ENCODE peak calls at places on chromosomes 7 and 10, in seven cellular contexts. N is HT1080; F is NCI-H1105 treated with DMSO at 0.1 percent for 48 hours; K is activated naive CD4-positive, alpha-beta T cell; C is GM12865; E is Karpas-422; G is stimulated activated CD8-positive, alpha-beta memory T cell treated with anti-CD3 and anti-CD28 coated beads, Interleukin-4, amount 100 ng/mL, for 24 hours. J is an unnamed sample.

GRCh38 chr7:78284945-78285344 is 486.4 kb downstream of the PHTF2 start:
- DNase-seq in N (no peak), F (no peak), K (no peak), C (no peak), E (no peak), G (no peak), J (no peak)

GRCh38 chr7:18831943-18832342 is 285.5 kb downstream of the TWIST1 start:
- DNase-seq in N (no peak), F (no peak), K (no peak), C (no peak), E (no peak), G (no peak), J (no peak)

GRCh38 chr10:29658984-29659769 is 24.4 kb upstream of the SVIL start:
- DNase-seq in N (peak; percentile 100), F (no peak), K (peak; percentile 7), C (peak; percentile 88), E (no peak), G (peak; percentile 28), J (peak; percentile 33)

GRCh38 chr10:17510242-17510908 is 56.0 kb upstream of the ST8SIA6 start:
- DNase-seq in N (no peak), F (no peak), K (no peak), C (peak; percentile 85), E (no peak), G (no peak), J (no peak)

GRCh38 chr7:7408001-7408770 is 127.5 kb downstream of the COL28A1 start:
- DNase-seq in N (no peak), F (no peak), K (no peak), C (no peak), E (no peak), G (no peak), J (no peak)

GRCh38 chr10:77566228-77566627 is 71.4 kb downstream of the KCNMA1 start:
- DNase-seq in N (no peak), F (no peak), K (no peak), C (no peak), E (peak; percentile 64), G (no peak), J (no peak)

GRCh38 chr10:680745-681144 is 8.7 kb downstream of the DIP2C start:
- DNase-seq in N (no peak), F (no peak), K (no peak), C (no peak), E (no peak), G (no peak), J (no peak)

GRCh38 chr7:66303454-66304160 is 98.5 kb downstream of the TPST1 start:
- DNase-seq in N (no peak), F (no peak), K (no peak), C (no peak), E (no peak), G (no peak), J (no peak)

GRCh38 chr7:128164061-128164954 is 76.8 kb upstream of the LEP start:
- DNase-seq in N (peak; percentile 98), F (no peak), K (no peak), C (no peak), E (no peak), G (no peak), J (no peak)

GRCh38 chr7:5670173-5670933 is 111.1 kb downstream of the RNF216 start:
- DNase-seq in N (peak; percentile 31), F (no peak), K (no peak), C (no peak), E (peak; percentile 68), G (no peak), J (no peak)

GRCh38 chr7:47852330-47853245 is 95.7 kb downstream of the PKD1L1 start:
- DNase-seq in N (no peak), F (no peak), K (no peak), C (peak; percentile 13), E (peak; percentile 65), G (no peak), J (no peak)

GRCh38 chr10:73053275-73053674 is 43.4 kb downstream of the P4HA1 start:
- DNase-seq in N (no peak), F (no peak), K (no peak), C (no peak), E (no peak), G (no peak), J (no peak)

GRCh38 chr10:70432561-70433263 is 8.8 kb downstream of the NODAL start:
- DNase-seq in N (no peak), F (no peak), K (no peak), C (peak; percentile 29), E (no peak), G (no peak), J (no peak)